ENCODE peak calls at places on chromosomes 5 and 9, in seven cellular contexts. One of them, this sample, is unnamed.

GRCh38 chr9:78575791-78576190 is 278.9 kb downstream of the PSAT1 start:
- DNase-seq in K562: no peak
- DNase-seq in IMR-90: no peak
- DNase-seq in GM12878: no peak
- DNase-seq in HepG2: no peak
- DNase-seq in A549: no peak
- DNase-seq in SK-N-SH: no peak
- DNase-seq in this sample: no peak

GRCh38 chr5:127838661-127839060 is 135.5 kb downstream of the CCDC192 start:
- DNase-seq in HepG2: no peak
- DNase-seq in IMR-90: peak
- DNase-seq in SK-N-SH: no peak
- DNase-seq in K562: no peak
- DNase-seq in GM12878: no peak
- DNase-seq in A549: no peak
- DNase-seq in this sample: no peak

GRCh38 chr5:111072949-111073682 is 1.6 kb downstream of the TSLP start:
- DNase-seq in K562: peak
- DNase-seq in HepG2: no peak
- DNase-seq in IMR-90: peak
- DNase-seq in GM12878: no peak
- DNase-seq in SK-N-SH: peak
- DNase-seq in A549: peak
- DNase-seq in this sample: peak

GRCh38 chr5:146079695-146080361 is 25.5 kb downstream of the PLAC8L1 start:
- DNase-seq in SK-N-SH: no peak
- DNase-seq in IMR-90: peak
- DNase-seq in A549: no peak
- DNase-seq in K562: no peak
- DNase-seq in HepG2: no peak
- DNase-seq in GM12878: peak
- DNase-seq in this sample: no peak

GRCh38 chr5:156310115-156310514 is 16.8 kb upstream of the SGCD start:
- DNase-seq in SK-N-SH: no peak
- DNase-seq in GM12878: no peak
- DNase-seq in IMR-90: no peak
- DNase-seq in K562: no peak
- DNase-seq in HepG2: no peak
- DNase-seq in A549: no peak
- DNase-seq in this sample: no peak

GRCh38 chr5:148623741-148624140 is 30.6 kb downstream of the HTR4 start:
- DNase-seq in SK-N-SH: no peak
- DNase-seq in HepG2: no peak
- DNase-seq in GM12878: no peak
- DNase-seq in K562: peak
- DNase-seq in A549: no peak
- DNase-seq in IMR-90: no peak
- DNase-seq in this sample: no peak

GRCh38 chr9:2872307-2872940 is 28.5 kb upstream of the PUM3 start:
- DNase-seq in GM12878: no peak
- DNase-seq in HepG2: peak
- DNase-seq in K562: no peak
- DNase-seq in IMR-90: peak
- DNase-seq in A549: no peak
- DNase-seq in SK-N-SH: peak
- DNase-seq in this sample: no peak

GRCh38 chr9:131528186-131528585 is 2.9 kb downstream of the UCK1 start:
- DNase-seq in K562: no peak
- DNase-seq in SK-N-SH: no peak
- DNase-seq in IMR-90: no peak
- DNase-seq in A549: no peak
- DNase-seq in HepG2: no peak
- DNase-seq in GM12878: no peak
- DNase-seq in this sample: no peak

GRCh38 chr5:174418809-174419522 is 305.4 kb upstream of the MSX2 start:
- DNase-seq in HepG2: peak
- DNase-seq in GM12878: no peak
- DNase-seq in IMR-90: no peak
- DNase-seq in A549: peak
- DNase-seq in K562: no peak
- DNase-seq in SK-N-SH: peak
- DNase-seq in this sample: peak

GRCh38 chr5:79774171-79774854 is 84.7 kb downstream of the CMYA5 start:
- DNase-seq in SK-N-SH: peak
- DNase-seq in HepG2: peak
- DNase-seq in IMR-90: peak
- DNase-seq in K562: peak
- DNase-seq in GM12878: no peak
- DNase-seq in A549: peak
- DNase-seq in this sample: peak

GRCh38 chr5:132493241-132493640 is 2.7 kb upstream of the IRF1 start:
- DNase-seq in A549: no peak
- DNase-seq in IMR-90: no peak
- DNase-seq in GM12878: no peak
- DNase-seq in SK-N-SH: no peak
- DNase-seq in HepG2: no peak
- DNase-seq in K562: no peak
- DNase-seq in this sample: no peak

GRCh38 chr5:151198861-151199260 is 25.0 kb downstream of the CCDC69 start:
- DNase-seq in A549: no peak
- DNase-seq in K562: no peak
- DNase-seq in SK-N-SH: no peak
- DNase-seq in IMR-90: no peak
- DNase-seq in GM12878: no peak
- DNase-seq in HepG2: no peak
- DNase-seq in this sample: no peak

GRCh38 chr9:33431420-33431819 is 16.0 kb downstream of the AQP3 start:
- DNase-seq in IMR-90: no peak
- DNase-seq in A549: no peak
- DNase-seq in HepG2: no peak
- DNase-seq in K562: no peak
- DNase-seq in SK-N-SH: no peak
- DNase-seq in GM12878: no peak
- DNase-seq in this sample: no peak

GRCh38 chr5:15993334-15993733 is 186.3 kb downstream of the MARCHF11 start:
- DNase-seq in A549: no peak
- DNase-seq in IMR-90: peak
- DNase-seq in K562: no peak
- DNase-seq in GM12878: no peak
- DNase-seq in SK-N-SH: no peak
- DNase-seq in HepG2: no peak
- DNase-seq in this sample: no peak

GRCh38 chr9:115437418-115437817 is 319.5 kb upstream of the TNC start:
- DNase-seq in IMR-90: no peak
- DNase-seq in K562: no peak
- DNase-seq in HepG2: no peak
- DNase-seq in A549: no peak
- DNase-seq in GM12878: no peak
- DNase-seq in SK-N-SH: peak
- DNase-seq in this sample: no peak

GRCh38 chr9:34991833-34992375 is 2.4 kb downstream of the DNAJB5 start:
- DNase-seq in GM12878: no peak
- DNase-seq in A549: no peak
- DNase-seq in SK-N-SH: no peak
- DNase-seq in IMR-90: no peak
- DNase-seq in HepG2: peak
- DNase-seq in K562: peak
- DNase-seq in this sample: no peak

GRCh38 chr5:111453290-111453689 is 59.0 kb downstream of the STARD4 start:
- DNase-seq in SK-N-SH: no peak
- DNase-seq in K562: no peak
- DNase-seq in A549: no peak
- DNase-seq in HepG2: no peak
- DNase-seq in GM12878: no peak
- DNase-seq in IMR-90: peak
- DNase-seq in this sample: no peak

GRCh38 chr9:2870340-2870739 is 26.4 kb upstream of the PUM3 start:
- DNase-seq in HepG2: no peak
- DNase-seq in GM12878: no peak
- DNase-seq in IMR-90: no peak
- DNase-seq in SK-N-SH: no peak
- DNase-seq in A549: no peak
- DNase-seq in K562: no peak
- DNase-seq in this sample: no peak

GRCh38 chr5:31823477-31823876 is 184.5 kb downstream of the PDZD2 start:
- DNase-seq in A549: no peak
- DNase-seq in HepG2: no peak
- DNase-seq in SK-N-SH: no peak
- DNase-seq in IMR-90: no peak
- DNase-seq in GM12878: no peak
- DNase-seq in K562: no peak
- DNase-seq in this sample: no peak

GRCh38 chr9:133725886-133726285 is 12.3 kb downstream of the SARDH start:
- DNase-seq in A549: no peak
- DNase-seq in K562: no peak
- DNase-seq in HepG2: no peak
- DNase-seq in SK-N-SH: peak
- DNase-seq in GM12878: no peak
- DNase-seq in IMR-90: no peak
- DNase-seq in this sample: no peak

GRCh38 chr5:32504923-32505596 is 60.5 kb upstream of the ZFR start:
- DNase-seq in IMR-90: peak
- DNase-seq in GM12878: no peak
- DNase-seq in K562: no peak
- DNase-seq in SK-N-SH: peak
- DNase-seq in A549: no peak
- DNase-seq in HepG2: no peak
- DNase-seq in this sample: no peak

GRCh38 chr9:121736147-121736721 is 84.8 kb downstream of the DAB2IP start:
- DNase-seq in A549: peak
- DNase-seq in SK-N-SH: no peak
- DNase-seq in IMR-90: peak
- DNase-seq in HepG2: no peak
- DNase-seq in GM12878: no peak
- DNase-seq in K562: peak
- DNase-seq in this sample: no peak

GRCh38 chr9:121734465-121734864 is 83.0 kb downstream of the DAB2IP start:
- DNase-seq in K562: no peak
- DNase-seq in SK-N-SH: no peak
- DNase-seq in GM12878: no peak
- DNase-seq in A549: no peak
- DNase-seq in HepG2: no peak
- DNase-seq in IMR-90: peak
- DNase-seq in this sample: no peak

GRCh38 chr9:121735065-121735791 is 83.8 kb downstream of the DAB2IP start:
- DNase-seq in K562: peak
- DNase-seq in GM12878: no peak
- DNase-seq in A549: peak
- DNase-seq in SK-N-SH: no peak
- DNase-seq in HepG2: peak
- DNase-seq in IMR-90: peak
- DNase-seq in this sample: peak

GRCh38 chr9:121736964-121737462 is 85.6 kb downstream of the DAB2IP start:
- DNase-seq in K562: peak
- DNase-seq in A549: peak
- DNase-seq in HepG2: peak
- DNase-seq in IMR-90: no peak
- DNase-seq in SK-N-SH: peak
- DNase-seq in GM12878: no peak
- DNase-seq in this sample: peak

GRCh38 chr9:121735792-121736130 is 84.3 kb downstream of the DAB2IP start:
- DNase-seq in GM12878: no peak
- DNase-seq in K562: no peak
- DNase-seq in A549: peak
- DNase-seq in HepG2: no peak
- DNase-seq in SK-N-SH: no peak
- DNase-seq in IMR-90: no peak
- DNase-seq in this sample: no peak
- TF ChIP-seq RFX5 in GM12878: no peak
- TF ChIP-seq RFX5 in K562: no peak
- TF ChIP-seq RFX5 in A549: no peak
- TF ChIP-seq RFX5 in HepG2: no peak
- TF ChIP-seq RFX5 in SK-N-SH: no peak
- TF ChIP-seq RFX5 in IMR-90: no peak
- TF ChIP-seq RFX5 in this sample: no peak

DNA sequence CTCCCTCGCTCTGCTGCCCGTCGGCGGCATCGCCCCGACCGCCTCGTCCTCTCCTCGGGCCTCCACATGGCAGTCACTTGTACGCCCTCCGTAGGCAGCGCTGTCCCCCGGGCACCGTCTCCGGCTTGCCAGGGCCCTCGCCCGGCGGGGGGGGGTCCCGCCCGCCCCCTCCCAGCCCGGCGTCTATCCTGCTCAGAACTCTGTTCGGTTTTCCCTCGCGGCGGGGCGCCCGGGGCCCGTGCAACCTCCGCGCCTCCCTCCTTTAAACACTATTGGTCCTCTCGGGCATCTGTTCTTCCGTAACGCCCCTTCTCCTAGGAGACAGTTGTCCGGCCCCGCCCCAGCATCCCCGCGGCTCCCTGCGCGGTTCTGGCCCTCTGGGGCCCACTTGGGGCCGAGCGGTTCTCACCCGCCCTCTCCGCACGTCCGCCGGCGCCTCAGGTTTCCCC is 831 bp downstream of the ODF2 start:
- DNase-seq in HepG2: peak
- DNase-seq in K562: peak
- DNase-seq in IMR-90: peak
- DNase-seq in A549: peak
- DNase-seq in SK-N-SH: peak
- DNase-seq in GM12878: no peak
- DNase-seq in this sample: no peak
- TF ChIP-seq RFX5 in HepG2: no peak
- TF ChIP-seq RFX5 in K562: no peak
- TF ChIP-seq RFX5 in IMR-90: no peak
- TF ChIP-seq RFX5 in A549: no peak
- TF ChIP-seq RFX5 in SK-N-SH: no peak
- TF ChIP-seq RFX5 in GM12878: no peak
- TF ChIP-seq RFX5 in this sample: no peak

DNA sequence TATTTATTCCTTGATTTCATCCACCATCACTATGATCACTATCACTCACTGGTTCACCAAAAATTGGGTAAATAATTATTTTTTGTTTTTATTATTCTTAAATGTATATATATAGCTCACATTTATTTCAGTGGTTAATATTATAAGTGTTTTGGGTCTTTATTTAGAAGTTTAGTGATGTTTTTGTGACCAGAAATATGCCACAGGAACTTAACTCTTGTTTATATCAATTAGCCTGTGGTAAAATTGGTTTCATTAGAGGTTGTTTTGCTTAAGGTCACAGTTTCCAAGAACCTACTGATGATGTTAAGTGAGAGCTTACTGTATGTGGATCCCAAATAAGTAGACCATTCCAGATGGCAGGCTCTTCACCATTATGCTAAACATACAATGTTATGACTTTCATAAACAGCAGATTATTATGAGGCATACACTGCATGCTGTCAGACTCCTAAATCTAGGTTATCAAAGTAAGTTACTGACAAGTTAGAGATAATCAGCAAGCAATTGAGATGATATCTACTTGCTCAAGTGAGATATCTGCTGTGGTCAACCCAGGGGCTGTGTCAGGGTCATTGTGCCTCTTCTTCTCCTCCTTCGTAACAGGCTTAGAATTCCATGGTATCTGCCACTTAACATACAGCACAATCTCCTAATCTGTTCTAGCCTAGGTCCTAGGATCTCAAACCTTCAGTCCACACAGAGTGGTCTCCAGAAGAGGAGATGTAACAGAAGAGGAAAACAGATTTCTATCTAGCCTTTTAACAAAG is 57.6 kb downstream of the NR3C1 start:
- DNase-seq in SK-N-SH: no peak
- DNase-seq in K562: no peak
- DNase-seq in A549: no peak
- DNase-seq in HepG2: no peak
- DNase-seq in GM12878: no peak
- DNase-seq in IMR-90: no peak
- DNase-seq in this sample: no peak
- TF ChIP-seq RFX5 in SK-N-SH: no peak
- TF ChIP-seq RFX5 in K562: no peak
- TF ChIP-seq RFX5 in A549: no peak
- TF ChIP-seq RFX5 in HepG2: no peak
- TF ChIP-seq RFX5 in GM12878: no peak
- TF ChIP-seq RFX5 in IMR-90: no peak
- TF ChIP-seq RFX5 in this sample: no peak

GRCh38 chr5:180154821-180155220 is 54.2 kb downstream of the RASGEF1C start:
- DNase-seq in GM12878: no peak
- DNase-seq in K562: no peak
- DNase-seq in A549: no peak
- DNase-seq in HepG2: no peak
- DNase-seq in IMR-90: no peak
- DNase-seq in SK-N-SH: no peak
- DNase-seq in this sample: no peak
- TF ChIP-seq RFX5 in GM12878: no peak
- TF ChIP-seq RFX5 in K562: no peak
- TF ChIP-seq RFX5 in A549: no peak
- TF ChIP-seq RFX5 in HepG2: no peak
- TF ChIP-seq RFX5 in IMR-90: no peak
- TF ChIP-seq RFX5 in SK-N-SH: no peak
- TF ChIP-seq RFX5 in this sample: no peak

This sample was measured in H1.